ENCODE peak calls at places on chromosomes 1 and 21, in eight cellular contexts. M, C, L, P, V, D, W and R are unnamed samples.

GRCh38 chr1:160675641-160676410 is 29.0 kb upstream of the SLAMF1 start:
- DNase-seq in M (peak; percentile 96), C (peak; percentile 90), L (peak; percentile 85), P (peak; percentile 66), V (peak; percentile 72), D (peak; percentile 73), W (peak; percentile 70), R (peak; percentile 78)

GRCh38 chr21:46122758-46123683 is 25.1 kb downstream of the COL6A2 start:
- DNase-seq in M (no peak), C (no peak), L (peak; percentile 43), P (peak; percentile 3), V (no peak), D (no peak), W (no peak), R (peak; percentile 10)

GRCh38 chr1:89615676-89616598 is 17.0 kb upstream of the LRRC8C start:
- DNase-seq in M (peak; percentile 30), C (peak; percentile 51), L (no peak), P (no peak), V (peak; percentile 21), D (peak; percentile 19), W (peak; percentile 42), R (no peak)

GRCh38 chr1:10635385-10635896 is 160.7 kb downstream of the PEX14 start:
- DNase-seq in M (no peak), C (no peak), L (no peak), P (no peak), V (no peak), D (no peak), W (peak; percentile 62), R (no peak)

GRCh38 chr21:14560139-14560538 is 14.0 kb upstream of the SAMSN1 start:
- DNase-seq in M (no peak), C (no peak), L (no peak), P (no peak), V (no peak), D (no peak), W (no peak), R (no peak)

GRCh38 chr1:232486454-232487202 is 143.3 kb downstream of the SIPA1L2 start:
- DNase-seq in M (peak; percentile 4), C (no peak), L (no peak), P (no peak), V (no peak), D (no peak), W (no peak), R (no peak)

GRCh38 chr1:204605791-204606190 is 79.7 kb downstream of the LRRN2 start:
- DNase-seq in M (no peak), C (no peak), L (no peak), P (no peak), V (no peak), D (no peak), W (no peak), R (no peak)

GRCh38 chr1:50427086-50427817 is 4.0 kb upstream of the DMRTA2 start:
- DNase-seq in M (no peak), C (no peak), L (no peak), P (no peak), V (no peak), D (no peak), W (no peak), R (no peak)

GRCh38 chr1:220788900-220789299 is 2.2 kb downstream of the MTARC1 start:
- DNase-seq in M (no peak), C (no peak), L (no peak), P (no peak), V (no peak), D (no peak), W (no peak), R (no peak)

GRCh38 chr1:38858833-38859560 is 575 bp downstream of the RRAGC start:
- DNase-seq in M (peak; percentile 79), C (peak; percentile 65), L (peak; percentile 92), P (peak; percentile 52), V (peak; percentile 75), D (peak; percentile 43), W (peak; percentile 33), R (peak; percentile 50)

GRCh38 chr1:183915634-183916510 is 111.0 kb downstream of the RGL1 start:
- DNase-seq in M (peak; percentile 95), C (peak; percentile 82), L (peak; percentile 75), P (peak; percentile 47), V (peak; percentile 81), D (peak; percentile 87), W (peak; percentile 97), R (peak; percentile 55)

GRCh38 chr1:201495447-201496295 is 11.3 kb downstream of the CSRP1 start:
- DNase-seq in M (no peak), C (no peak), L (peak; percentile 95), P (peak; percentile 83), V (peak; percentile 33), D (no peak), W (no peak), R (peak; percentile 26)

GRCh38 chr1:44547361-44547760 is 126.9 kb downstream of the TMEM53 start:
- DNase-seq in M (no peak), C (no peak), L (no peak), P (no peak), V (no peak), D (no peak), W (no peak), R (no peak)

GRCh38 chr21:39467746-39468145 is 16.0 kb downstream of the SH3BGR start:
- DNase-seq in M (no peak), C (no peak), L (no peak), P (no peak), V (no peak), D (no peak), W (no peak), R (no peak)

GRCh38 chr1:22508991-22509390 is 54.3 kb upstream of the EPHA8 start:
- DNase-seq in M (no peak), C (no peak), L (no peak), P (no peak), V (peak; percentile 27), D (no peak), W (no peak), R (no peak)

GRCh38 chr1:72037745-72038343 is 244.5 kb downstream of the NEGR1 start:
- DNase-seq in M (peak; percentile 75), C (peak; percentile 45), L (no peak), P (no peak), V (peak; percentile 58), D (peak; percentile 57), W (peak; percentile 61), R (peak; percentile 26)

GRCh38 chr1:84619383-84620093 is 45.3 kb upstream of the CTBS start:
- DNase-seq in M (no peak), C (no peak), L (no peak), P (no peak), V (peak; percentile 57), D (peak; percentile 19), W (peak; percentile 71), R (no peak)

GRCh38 chr1:99682291-99682751 is 36.4 kb downstream of the PALMD start:
- DNase-seq in M (no peak), C (no peak), L (no peak), P (no peak), V (no peak), D (no peak), W (no peak), R (no peak)

GRCh38 chr1:244104309-244105060 is 53.4 kb downstream of the ZBTB18 start:
- DNase-seq in M (no peak), C (no peak), L (no peak), P (no peak), V (no peak), D (peak; percentile 69), W (no peak), R (no peak)

GRCh38 chr1:1631793-1632420 is at the start of gene MMP23B:
- DNase-seq in M (no peak), C (peak; percentile 3), L (peak; percentile 85), P (peak; percentile 26), V (no peak), D (no peak), W (no peak), R (peak; percentile 76)

GRCh38 chr1:19156676-19157075 is 53.4 kb downstream of the UBR4 start:
- DNase-seq in M (no peak), C (no peak), L (no peak), P (peak; percentile 29), V (peak; percentile 17), D (peak; percentile 6), W (no peak), R (no peak)

GRCh38 chr1:218996362-218996761 is 177.3 kb upstream of the LYPLAL1 start:
- DNase-seq in M (no peak), C (no peak), L (no peak), P (no peak), V (no peak), D (no peak), W (no peak), R (no peak)
- TF ChIP-seq CTCF in M (no peak), C (peak; percentile 52), L (no peak), P (no peak), V (no peak), D (no peak), W (peak; percentile 45), R (no peak)

GRCh38 chr1:58481962-58482361 is 64.6 kb downstream of the OMA1 start:
- DNase-seq in M (no peak), C (no peak), L (no peak), P (no peak), V (no peak), D (no peak), W (no peak), R (no peak)

GRCh38 chr1:58476179-58476578 is 70.3 kb downstream of the OMA1 start:
- DNase-seq in M (no peak), C (no peak), L (no peak), P (no peak), V (no peak), D (no peak), W (no peak), R (no peak)

GRCh38 chr1:58477390-58477789 is 69.1 kb downstream of the OMA1 start:
- DNase-seq in M (no peak), C (no peak), L (no peak), P (no peak), V (no peak), D (no peak), W (no peak), R (no peak)
- TF ChIP-seq CTCF in M (no peak), C (no peak), L (no peak), P (no peak), V (no peak), D (no peak), W (no peak), R (no peak)

DNA sequence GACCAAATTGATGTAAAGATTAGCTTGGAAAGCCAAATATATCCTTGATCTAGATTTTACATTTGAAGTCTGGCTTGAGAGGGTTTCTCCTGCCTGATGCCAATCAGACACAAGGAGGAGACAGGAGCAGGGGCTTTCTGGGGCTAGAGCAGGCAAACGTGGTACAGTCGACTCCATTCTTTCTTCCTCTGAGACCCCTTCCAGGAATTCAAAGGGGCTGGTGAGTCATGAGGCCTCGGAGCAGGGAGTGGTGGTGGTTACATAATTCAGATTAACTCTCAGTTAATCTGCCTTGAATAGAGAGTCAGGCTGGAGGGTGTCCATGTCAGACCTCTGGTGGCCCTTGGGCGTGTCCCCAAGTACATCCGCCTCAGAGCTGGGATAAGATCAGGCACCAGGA is 4.8 kb downstream of the AJAP1 start:
- DNase-seq in M (no peak), C (no peak), L (no peak), P (no peak), V (no peak), D (no peak), W (no peak), R (no peak)
- TF ChIP-seq CTCF in M (no peak), C (no peak), L (no peak), P (no peak), V (no peak), D (no peak), W (no peak), R (no peak)

DNA sequence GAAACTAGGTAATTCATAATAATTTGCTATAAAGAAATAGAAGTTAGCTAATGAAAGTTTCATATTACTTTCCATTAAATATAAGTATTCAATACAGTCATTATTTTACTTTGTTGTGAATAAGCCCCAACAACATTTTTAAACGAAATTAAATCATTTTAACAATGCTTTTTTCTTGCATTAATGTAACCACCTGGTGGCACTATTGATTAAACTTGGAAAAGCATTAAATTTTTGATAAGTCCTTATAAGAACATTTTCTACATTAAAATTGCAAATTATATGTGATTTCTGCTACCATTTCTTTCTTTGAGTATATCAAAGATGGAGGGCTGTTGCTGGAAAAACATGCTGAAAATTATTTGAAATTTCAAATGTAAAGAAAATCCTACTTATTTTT is 918.8 kb upstream of the TMPRSS15 start:
- DNase-seq in M (no peak), C (no peak), L (no peak), P (no peak), V (no peak), D (no peak), W (no peak), R (no peak)
- TF ChIP-seq CTCF in M (peak; percentile 35), C (peak; percentile 33), L (no peak), P (no peak), V (peak; percentile 54), D (no peak), W (no peak), R (no peak)